ENCODE peak calls at places on chromosomes 6 and 20, in six cellular contexts. One of them, this sample, is unnamed.

GRCh38 chr20:36274248-36274841 is 31.8 kb upstream of the DLGAP4 start:
- DNase-seq in amygdala: no peak
- DNase-seq in activated CD4-positive, alpha-beta T cell treated with anti-CD3 and anti-CD28 coated beads, Interleukin-2, amount 50 U/mL, for 24 hours: no peak
- DNase-seq in neuronal stem cell: no peak
- DNase-seq in ovary: no peak
- DNase-seq in AG04450: no peak
- DNase-seq in this sample: no peak

GRCh38 chr6:99618649-99619408 is 12.2 kb downstream of the PRDM13 start:
- DNase-seq in amygdala: no peak
- DNase-seq in activated CD4-positive, alpha-beta T cell treated with anti-CD3 and anti-CD28 coated beads, Interleukin-2, amount 50 U/mL, for 24 hours: no peak
- DNase-seq in neuronal stem cell: no peak
- DNase-seq in ovary: no peak
- DNase-seq in AG04450: no peak
- DNase-seq in this sample: no peak

GRCh38 chr20:25259788-25260254 is 11.9 kb downstream of the PYGB start:
- DNase-seq in amygdala: no peak
- DNase-seq in activated CD4-positive, alpha-beta T cell treated with anti-CD3 and anti-CD28 coated beads, Interleukin-2, amount 50 U/mL, for 24 hours: no peak
- DNase-seq in neuronal stem cell: no peak
- DNase-seq in ovary: no peak
- DNase-seq in AG04450: no peak
- DNase-seq in this sample: no peak

GRCh38 chr6:169722362-169723199 is 1.7 kb downstream of the PHF10 start:
- DNase-seq in amygdala: peak
- DNase-seq in activated CD4-positive, alpha-beta T cell treated with anti-CD3 and anti-CD28 coated beads, Interleukin-2, amount 50 U/mL, for 24 hours: no peak
- DNase-seq in neuronal stem cell: peak
- DNase-seq in ovary: peak
- DNase-seq in AG04450: peak
- DNase-seq in this sample: peak

GRCh38 chr20:32742322-32743236 is 688 bp downstream of the COMMD7 start:
- DNase-seq in amygdala: no peak
- DNase-seq in activated CD4-positive, alpha-beta T cell treated with anti-CD3 and anti-CD28 coated beads, Interleukin-2, amount 50 U/mL, for 24 hours: no peak
- DNase-seq in neuronal stem cell: no peak
- DNase-seq in ovary: no peak
- DNase-seq in AG04450: no peak
- DNase-seq in this sample: peak

GRCh38 chr6:43746613-43747101 is 23.4 kb upstream of the VEGFA start:
- DNase-seq in amygdala: no peak
- DNase-seq in activated CD4-positive, alpha-beta T cell treated with anti-CD3 and anti-CD28 coated beads, Interleukin-2, amount 50 U/mL, for 24 hours: no peak
- DNase-seq in neuronal stem cell: no peak
- DNase-seq in ovary: no peak
- DNase-seq in AG04450: no peak
- DNase-seq in this sample: no peak

GRCh38 chr20:43525016-43525415 is 17.5 kb downstream of the L3MBTL1 start:
- DNase-seq in amygdala: no peak
- DNase-seq in activated CD4-positive, alpha-beta T cell treated with anti-CD3 and anti-CD28 coated beads, Interleukin-2, amount 50 U/mL, for 24 hours: no peak
- DNase-seq in neuronal stem cell: no peak
- DNase-seq in ovary: no peak
- DNase-seq in AG04450: no peak
- DNase-seq in this sample: no peak

GRCh38 chr20:63586797-63587196 is 12.8 kb upstream of the HELZ2 start:
- DNase-seq in amygdala: no peak
- DNase-seq in activated CD4-positive, alpha-beta T cell treated with anti-CD3 and anti-CD28 coated beads, Interleukin-2, amount 50 U/mL, for 24 hours: no peak
- DNase-seq in neuronal stem cell: no peak
- DNase-seq in ovary: no peak
- DNase-seq in AG04450: no peak
- DNase-seq in this sample: no peak

GRCh38 chr20:25486377-25486776 is 78.9 kb downstream of the GINS1 start:
- DNase-seq in amygdala: no peak
- DNase-seq in activated CD4-positive, alpha-beta T cell treated with anti-CD3 and anti-CD28 coated beads, Interleukin-2, amount 50 U/mL, for 24 hours: no peak
- DNase-seq in neuronal stem cell: no peak
- DNase-seq in ovary: no peak
- DNase-seq in AG04450: peak
- DNase-seq in this sample: no peak